ENCODE peak calls at places on chromosomes 12 and 14, in four cellular contexts. One of them, this sample, is unnamed.

GRCh38 chr12:61397668-61398067 is 862.5 kb upstream of the USP15 start:
- DNase-seq in body of pancreas: no peak
- DNase-seq in HFF-Myc: no peak
- DNase-seq in progenitor cell of endocrine pancreas: no peak
- DNase-seq in this sample: no peak

GRCh38 chr12:12441051-12441807 is 84.4 kb downstream of the BORCS5 start:
- DNase-seq in body of pancreas: no peak
- DNase-seq in HFF-Myc: no peak
- DNase-seq in progenitor cell of endocrine pancreas: no peak
- DNase-seq in this sample: no peak

GRCh38 chr12:130334937-130335336 is 2.8 kb upstream of the PIWIL1 start:
- DNase-seq in body of pancreas: no peak
- DNase-seq in HFF-Myc: no peak
- DNase-seq in progenitor cell of endocrine pancreas: no peak
- DNase-seq in this sample: no peak

GRCh38 chr14:58864751-58865519 is 227.2 kb downstream of the DACT1 start:
- DNase-seq in body of pancreas: no peak
- DNase-seq in HFF-Myc: peak
- DNase-seq in progenitor cell of endocrine pancreas: no peak
- DNase-seq in this sample: no peak

GRCh38 chr14:87979689-87980088 is 13.3 kb downstream of the GALC start:
- DNase-seq in body of pancreas: no peak
- DNase-seq in HFF-Myc: no peak
- DNase-seq in progenitor cell of endocrine pancreas: no peak
- DNase-seq in this sample: no peak

GRCh38 chr12:97957109-97957508 is 494.5 kb downstream of the RMST start:
- DNase-seq in body of pancreas: no peak
- DNase-seq in HFF-Myc: no peak
- DNase-seq in progenitor cell of endocrine pancreas: no peak
- DNase-seq in this sample: no peak

GRCh38 chr12:121388421-121388981 is 11.4 kb upstream of the RNF34 start:
- DNase-seq in body of pancreas: no peak
- DNase-seq in HFF-Myc: peak
- DNase-seq in progenitor cell of endocrine pancreas: no peak
- DNase-seq in this sample: no peak

GRCh38 chr12:111270773-111271172 is 98.1 kb downstream of the PHETA1 start:
- DNase-seq in body of pancreas: no peak
- DNase-seq in HFF-Myc: no peak
- DNase-seq in progenitor cell of endocrine pancreas: no peak
- DNase-seq in this sample: no peak

GRCh38 chr14:73610692-73611091 is 1.6 kb upstream of the ACOT6 start:
- DNase-seq in body of pancreas: no peak
- DNase-seq in HFF-Myc: no peak
- DNase-seq in progenitor cell of endocrine pancreas: no peak
- DNase-seq in this sample: no peak

GRCh38 chr12:107632246-107632645 is 53.4 kb upstream of the PWP1 start:
- DNase-seq in body of pancreas: no peak
- DNase-seq in HFF-Myc: no peak
- DNase-seq in progenitor cell of endocrine pancreas: no peak
- DNase-seq in this sample: no peak

GRCh38 chr14:99035712-99036593 is 236.0 kb downstream of the BCL11B start:
- DNase-seq in body of pancreas: peak
- DNase-seq in HFF-Myc: peak
- DNase-seq in progenitor cell of endocrine pancreas: no peak
- DNase-seq in this sample: peak

GRCh38 chr14:74551001-74551400 is 57.4 kb downstream of the ISCA2 start:
- DNase-seq in body of pancreas: no peak
- DNase-seq in HFF-Myc: no peak
- DNase-seq in progenitor cell of endocrine pancreas: no peak
- DNase-seq in this sample: no peak